ENCODE peak calls at places on chromosomes 13 and 19, in seven cellular contexts. R is SK-N-MC, C is tibial nerve, I is testis, O is fibroblast of lung, Z is SK-N-SH, J is cardiac muscle cell. P is an unnamed sample.

GRCh38 chr19:13051581-13052165 is 51.0 kb downstream of the LYL1 start:
- DNase-seq in R (no peak), C (peak), I (peak), O (peak), Z (no peak), J (peak), P (peak)

GRCh38 chr13:52797176-52797575 is 51.3 kb downstream of the PCDH8 start:
- DNase-seq in R (no peak), C (no peak), I (no peak), O (no peak), Z (no peak), J (no peak), P (no peak)

GRCh38 chr19:42313096-42313839 is at the start of gene TMEM145:
- DNase-seq in R (no peak), C (no peak), I (peak), O (peak), Z (peak), J (peak), P (peak)

GRCh38 chr19:34676697-34677385 is at the start of gene SCGB2B2:
- DNase-seq in R (peak), C (no peak), I (no peak), O (no peak), Z (peak), J (peak), P (peak)

GRCh38 chr13:77523834-77524728 is 11.4 kb upstream of the SCEL start:
- DNase-seq in R (no peak), C (no peak), I (no peak), O (no peak), Z (no peak), J (no peak), P (no peak)

GRCh38 chr13:79126706-79127105 is 279.3 kb downstream of the RBM26 start:
- DNase-seq in R (no peak), C (no peak), I (no peak), O (no peak), Z (no peak), J (no peak), P (peak)

GRCh38 chr19:19820774-19821315 is 705 bp downstream of the ZNF506 start:
- DNase-seq in R (no peak), C (no peak), I (no peak), O (no peak), Z (no peak), J (peak), P (peak)

GRCh38 chr19:37933965-37934364 is 27.0 kb downstream of the SIPA1L3 start:
- DNase-seq in R (no peak), C (no peak), I (no peak), O (no peak), Z (no peak), J (peak), P (peak)

GRCh38 chr13:49436890-49437289 is 7.0 kb downstream of the CAB39L start:
- DNase-seq in R (no peak), C (peak), I (peak), O (peak), Z (no peak), J (peak), P (no peak)

GRCh38 chr13:46603165-46603603 is 50.2 kb downstream of the LRCH1 start:
- DNase-seq in R (no peak), C (no peak), I (no peak), O (no peak), Z (no peak), J (no peak), P (no peak)

GRCh38 chr19:57269515-57270250 is 10.6 kb upstream of the ZNF460 start:
- DNase-seq in R (no peak), C (no peak), I (no peak), O (peak), Z (peak), J (no peak), P (peak)

GRCh38 chr19:1509589-1510441 is 3.0 kb downstream of the ADAMTSL5 start:
- DNase-seq in R (no peak), C (no peak), I (no peak), O (no peak), Z (no peak), J (no peak), P (no peak)

GRCh38 chr19:1511989-1512338 is 855 bp downstream of the ADAMTSL5 start:
- DNase-seq in R (no peak), C (no peak), I (no peak), O (no peak), Z (no peak), J (no peak), P (no peak)

GRCh38 chr19:1511318-1511988 is 1.4 kb downstream of the ADAMTSL5 start:
- DNase-seq in R (no peak), C (no peak), I (no peak), O (no peak), Z (peak), J (no peak), P (no peak)

GRCh38 chr19:1510442-1510806 is 2.4 kb downstream of the ADAMTSL5 start:
- DNase-seq in R (no peak), C (no peak), I (no peak), O (no peak), Z (no peak), J (no peak), P (no peak)

DNA sequence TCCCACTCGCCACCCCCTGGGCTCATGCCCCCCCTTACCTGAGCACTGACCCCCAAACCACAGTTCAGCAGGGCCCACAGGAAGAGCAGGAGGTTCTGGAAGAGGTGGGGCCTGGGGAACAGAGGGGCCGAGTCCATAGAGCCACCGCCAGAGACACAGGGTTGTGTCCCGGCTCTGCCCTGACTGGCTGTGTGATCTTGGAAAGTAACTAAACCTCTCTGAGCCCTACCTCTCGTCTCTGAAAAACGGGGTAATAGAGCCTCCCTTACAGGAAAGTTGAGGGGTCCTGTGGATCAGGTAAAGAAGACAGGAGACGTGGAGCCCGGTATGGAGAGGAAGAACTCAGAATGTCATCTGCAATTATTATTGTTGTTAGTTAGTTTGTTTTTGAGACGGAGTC is 2.0 kb downstream of the ADAMTSL5 start:
- DNase-seq in R (no peak), C (no peak), I (no peak), O (no peak), Z (no peak), J (no peak), P (no peak)
- H3K27ac ChIP-seq in R (no peak), C (no peak), I (peak), O (no peak), Z (no peak), J (no peak), P (peak)

DNA sequence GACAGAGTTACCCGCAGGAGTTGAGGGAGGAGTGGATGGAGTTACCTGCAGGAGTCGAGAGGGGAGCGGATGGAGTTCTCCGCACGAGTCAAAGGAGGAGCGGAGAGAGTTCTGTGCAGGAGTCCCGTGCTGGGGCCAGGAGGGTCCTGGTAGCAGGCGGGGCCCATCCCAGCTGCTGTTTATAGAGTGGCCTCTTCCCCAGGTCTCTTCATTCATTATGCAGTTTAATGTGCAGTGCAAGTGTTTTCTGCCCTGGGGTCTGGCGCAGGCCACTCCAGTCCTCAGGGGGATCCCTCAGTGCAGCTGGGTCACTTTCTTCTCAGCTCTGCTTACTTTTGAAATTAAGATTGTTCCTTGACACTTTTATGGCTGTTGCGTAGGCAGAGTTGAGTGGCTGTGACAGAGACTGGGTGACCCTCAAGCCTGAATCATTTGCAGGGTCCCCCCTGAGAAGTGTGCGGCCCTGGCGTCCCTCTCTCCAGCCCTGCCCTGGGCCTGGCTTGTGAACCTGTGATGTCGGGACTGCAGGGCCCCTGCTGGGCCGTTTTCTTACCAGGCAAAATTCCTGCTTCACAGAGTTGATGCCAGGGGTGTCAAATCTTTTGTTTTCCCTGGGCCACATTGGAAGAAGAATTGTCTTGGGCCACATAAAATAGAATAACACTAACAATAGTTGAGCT is 17.9 kb downstream of the TFDP1 start:
- DNase-seq in R (no peak), C (no peak), I (no peak), O (no peak), Z (no peak), J (no peak), P (no peak)
- H3K27ac ChIP-seq in R (no peak), C (no peak), I (no peak), O (no peak), Z (no peak), J (no peak), P (no peak)

DNA sequence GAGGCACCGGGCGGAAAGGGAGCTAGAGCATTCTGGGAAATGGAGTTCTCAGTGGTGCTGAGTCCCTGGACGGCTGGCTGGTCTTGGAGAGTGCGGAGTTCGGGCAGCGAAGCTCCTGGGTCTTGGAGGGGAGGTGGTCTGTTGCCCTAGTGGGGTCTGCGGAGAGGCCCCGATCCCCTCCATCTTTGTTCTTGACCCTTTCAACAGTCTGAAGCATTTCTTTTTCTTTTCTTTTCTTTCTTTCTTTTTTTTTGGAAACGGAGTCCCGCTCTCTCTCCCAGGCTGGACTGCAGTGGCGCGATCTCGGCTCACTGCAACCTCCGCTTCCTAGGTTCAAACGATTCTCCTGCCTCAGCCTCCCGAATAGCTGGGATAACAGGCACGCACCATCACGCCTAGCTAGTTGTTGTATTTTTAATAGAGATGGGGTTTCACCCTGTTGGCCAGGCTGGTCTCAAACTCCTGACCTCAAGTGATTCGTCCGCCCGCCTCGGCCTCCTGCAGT is 440 bp upstream of the SYMPK start:
- DNase-seq in R (no peak), C (no peak), I (no peak), O (no peak), Z (no peak), J (no peak), P (no peak)
- H3K27ac ChIP-seq in R (no peak), C (no peak), I (no peak), O (no peak), Z (no peak), J (no peak), P (peak)

GRCh38 chr19:5030822-5031221 is 61.9 kb downstream of the KDM4B start:
- DNase-seq in R (no peak), C (no peak), I (no peak), O (no peak), Z (no peak), J (no peak), P (no peak)
- H3K27ac ChIP-seq in R (no peak), C (no peak), I (no peak), O (no peak), Z (no peak), J (peak), P (peak)

P was measured in RWPE1.